ENCODE peak calls at places on chromosomes 11 and 22, in four cellular contexts. U is GM23338, Z is cardiac muscle cell, Y is breast epithelium. N is an unnamed sample.
A peak's percentile ranks its signal among the peaks of the same experiment; 100 is the strongest.

GRCh38 chr11:114397349-114397982 is 2.8 kb downstream of the C11orf71 start:
- DNase-seq in U (no peak), Z (no peak), Y (no peak), N (no peak)

GRCh38 chr11:91768783-91769182 is 455.8 kb upstream of the FAT3 start:
- DNase-seq in U (no peak), Z (no peak), Y (no peak), N (no peak)

GRCh38 chr11:103396237-103396636 is 287.0 kb downstream of the DYNC2H1 start:
- DNase-seq in U (no peak), Z (no peak), Y (no peak), N (no peak)

GRCh38 chr11:2434506-2435255 is 9.6 kb downstream of the TRPM5 start:
- DNase-seq in U (no peak), Z (no peak), Y (no peak), N (no peak)

GRCh38 chr22:35397095-35397904 is 2.6 kb upstream of the MCM5 start:
- DNase-seq in U (no peak), Z (no peak), Y (no peak), N (no peak)

GRCh38 chr11:59560702-59561469 is 49.5 kb downstream of the OR4D9 start:
- DNase-seq in U (peak; percentile 93), Z (peak; percentile 89), Y (peak; percentile 77), N (peak; percentile 91)

GRCh38 chr11:69204246-69205124 is 48.8 kb downstream of the SMIM38 start:
- DNase-seq in U (no peak), Z (no peak), Y (no peak), N (no peak)

GRCh38 chr11:130798280-130798679 is 118.0 kb downstream of the SNX19 start:
- DNase-seq in U (no peak), Z (no peak), Y (no peak), N (no peak)

GRCh38 chr11:123238297-123238696 is 43.2 kb upstream of the CLMP start:
- DNase-seq in U (no peak), Z (peak; percentile 23), Y (no peak), N (no peak)

GRCh38 chr11:111557425-111558111 is 17.0 kb downstream of the LAYN start:
- DNase-seq in U (no peak), Z (no peak), Y (no peak), N (no peak)

GRCh38 chr11:123429851-123430735 is at the start of gene GRAMD1B:
- DNase-seq in U (peak; percentile 93), Z (peak; percentile 94), Y (no peak), N (no peak)

GRCh38 chr11:1641096-1641495 is 11.5 kb downstream of the KRTAP5-5 start:
- DNase-seq in U (no peak), Z (no peak), Y (no peak), N (peak; percentile 52)

GRCh38 chr22:47221840-47222615 is 459.6 kb downstream of the TBC1D22A start:
- DNase-seq in U (no peak), Z (no peak), Y (no peak), N (no peak)

GRCh38 chr11:67374571-67375276 is 1.3 kb upstream of the CLCF1 start:
- DNase-seq in U (no peak), Z (no peak), Y (no peak), N (no peak)

GRCh38 chr22:20236052-20236717 is 31.9 kb downstream of the RTN4R start:
- DNase-seq in U (no peak), Z (no peak), Y (no peak), N (no peak)

GRCh38 chr11:3231851-3232744 is at the start of gene MRGPRE:
- DNase-seq in U (peak; percentile 34), Z (no peak), Y (no peak), N (peak; percentile 62)

GRCh38 chr11:57240757-57241156 is 3.7 kb upstream of the APLNR start:
- DNase-seq in U (peak; percentile 49), Z (peak; percentile 13), Y (no peak), N (no peak)

GRCh38 chr11:28114731-28115130 is 6.5 kb downstream of the METTL15 start:
- DNase-seq in U (no peak), Z (no peak), Y (no peak), N (no peak)

GRCh38 chr11:1382831-1383607 is 6.7 kb upstream of the BRSK2 start:
- DNase-seq in U (peak; percentile 81), Z (peak; percentile 71), Y (peak; percentile 66), N (peak; percentile 68)

GRCh38 chr11:130638624-130639023 is 190.2 kb downstream of the ADAMTS15 start:
- DNase-seq in U (no peak), Z (no peak), Y (no peak), N (no peak)

GRCh38 chr11:85182437-85183109 is 444.6 kb downstream of the DLG2 start:
- DNase-seq in U (peak; percentile 87), Z (peak; percentile 60), Y (no peak), N (no peak)

GRCh38 chr11:134691474-134691873 is 279.4 kb upstream of the B3GAT1 start:
- DNase-seq in U (no peak), Z (no peak), Y (no peak), N (no peak)

GRCh38 chr11:130037058-130037457 is 32.6 kb upstream of the APLP2 start:
- DNase-seq in U (no peak), Z (no peak), Y (no peak), N (no peak)

GRCh38 chr11:106275151-106275550 is 197.7 kb downstream of the AASDHPPT start:
- DNase-seq in U (no peak), Z (no peak), Y (no peak), N (no peak)

GRCh38 chr11:120343429-120343828 is 7.2 kb downstream of the ARHGEF12 start:
- DNase-seq in U (peak; percentile 12), Z (no peak), Y (no peak), N (no peak)

GRCh38 chr11:59759900-59760299 is 4.7 kb downstream of the STX3 start:
- DNase-seq in U (no peak), Z (no peak), Y (no peak), N (no peak)

GRCh38 chr11:86244063-86244521 is 461 bp upstream of the EED start:
- DNase-seq in U (peak; percentile 95), Z (peak; percentile 92), Y (peak; percentile 83), N (peak; percentile 54)

GRCh38 chr11:1652778-1653540 is 23.4 kb downstream of the KRTAP5-5 start:
- DNase-seq in U (peak; percentile 84), Z (peak; percentile 79), Y (peak; percentile 48), N (no peak)

GRCh38 chr11:12381875-12382274 is 4.5 kb downstream of the PARVA start:
- DNase-seq in U (no peak), Z (no peak), Y (no peak), N (no peak)

GRCh38 chr11:704799-705645 is 1.0 kb upstream of the EPS8L2 start:
- DNase-seq in U (no peak), Z (no peak), Y (peak; percentile 65), N (no peak)

GRCh38 chr11:44872556-44872955 is 78.1 kb downstream of the TP53I11 start:
- DNase-seq in U (no peak), Z (no peak), Y (no peak), N (no peak)

GRCh38 chr11:111795333-111795985 is 29.3 kb upstream of the PPP2R1B start:
- DNase-seq in U (no peak), Z (no peak), Y (no peak), N (no peak)

GRCh38 chr22:28920757-28921584 is 37.6 kb downstream of the ZNRF3 start:
- DNase-seq in U (peak; percentile 30), Z (no peak), Y (no peak), N (no peak)

GRCh38 chr11:60915250-60915914 is 1.4 kb downstream of the TMEM109 start:
- DNase-seq in U (peak; percentile 85), Z (peak; percentile 64), Y (peak; percentile 64), N (peak; percentile 48)

DNA sequence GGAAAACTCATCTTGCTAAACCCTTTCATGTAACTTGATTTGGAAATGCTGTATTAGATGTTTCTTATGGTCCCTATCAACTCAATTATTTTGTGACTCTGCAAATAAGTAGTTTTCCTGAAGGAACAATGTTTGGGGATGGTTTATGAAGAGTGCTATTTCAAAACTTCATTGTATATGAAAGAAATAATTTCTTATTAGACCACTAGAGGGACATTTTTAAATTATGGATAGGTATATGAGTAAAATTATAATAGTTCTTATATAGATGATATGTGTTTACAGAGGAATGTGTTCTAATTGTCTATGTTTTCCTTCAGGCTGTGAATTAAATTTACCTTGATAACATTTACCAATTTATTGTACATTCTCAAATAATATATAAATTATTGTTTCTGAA is 509.4 kb upstream of the RAG2 start:
- DNase-seq in U (no peak), Z (no peak), Y (no peak), N (no peak)
- TF ChIP-seq CTCF in U (no peak), Z (peak; percentile 23), Y (no peak), N (no peak)

GRCh38 chr11:40683010-40683409 is 776.4 kb downstream of the LRRC4C start:
- DNase-seq in U (peak; percentile 27), Z (no peak), Y (no peak), N (no peak)

GRCh38 chr11:40679276-40679675 is 780.2 kb downstream of the LRRC4C start:
- DNase-seq in U (peak; percentile 79), Z (no peak), Y (no peak), N (no peak)
- H3K27ac ChIP-seq in U (peak overlapping the region; percentile 97), Z (no peak overlapping the region), Y (no peak overlapping the region), N (no peak overlapping the region)

GRCh38 chr11:110095554-110095953 is 2.4 kb downstream of the ZC3H12C start:
- DNase-seq in U (no peak), Z (no peak), Y (peak; percentile 34), N (no peak)

GRCh38 chr11:110098645-110099044 is 5.5 kb downstream of the ZC3H12C start:
- DNase-seq in U (no peak), Z (no peak), Y (no peak), N (no peak)

GRCh38 chr11:110094298-110095073 is 1.3 kb downstream of the ZC3H12C start:
- DNase-seq in U (no peak), Z (no peak), Y (no peak), N (no peak)

GRCh38 chr11:110097459-110098012 is 4.3 kb downstream of the ZC3H12C start:
- DNase-seq in U (no peak), Z (no peak), Y (no peak), N (no peak)

GRCh38 chr11:110096369-110096976 is 3.3 kb downstream of the ZC3H12C start:
- DNase-seq in U (no peak), Z (no peak), Y (no peak), N (no peak)
- H3K4me3 ChIP-seq in U (no peak overlapping the region), Z (no peak overlapping the region), Y (no peak overlapping the region), N (no peak overlapping the region)

GRCh38 chr11:64009234-64009633 is 23.0 kb downstream of the OTUB1 start:
- DNase-seq in U (no peak), Z (no peak), Y (no peak), N (no peak)

GRCh38 chr11:64008283-64008931 is 22.2 kb downstream of the OTUB1 start:
- DNase-seq in U (no peak), Z (no peak), Y (no peak), N (no peak)

GRCh38 chr11:64007160-64007628 is 21.0 kb downstream of the OTUB1 start:
- DNase-seq in U (peak; percentile 72), Z (peak; percentile 49), Y (no peak), N (no peak)

GRCh38 chr11:64006468-64006867 is 20.2 kb downstream of the OTUB1 start:
- DNase-seq in U (no peak), Z (no peak), Y (no peak), N (no peak)

DNA sequence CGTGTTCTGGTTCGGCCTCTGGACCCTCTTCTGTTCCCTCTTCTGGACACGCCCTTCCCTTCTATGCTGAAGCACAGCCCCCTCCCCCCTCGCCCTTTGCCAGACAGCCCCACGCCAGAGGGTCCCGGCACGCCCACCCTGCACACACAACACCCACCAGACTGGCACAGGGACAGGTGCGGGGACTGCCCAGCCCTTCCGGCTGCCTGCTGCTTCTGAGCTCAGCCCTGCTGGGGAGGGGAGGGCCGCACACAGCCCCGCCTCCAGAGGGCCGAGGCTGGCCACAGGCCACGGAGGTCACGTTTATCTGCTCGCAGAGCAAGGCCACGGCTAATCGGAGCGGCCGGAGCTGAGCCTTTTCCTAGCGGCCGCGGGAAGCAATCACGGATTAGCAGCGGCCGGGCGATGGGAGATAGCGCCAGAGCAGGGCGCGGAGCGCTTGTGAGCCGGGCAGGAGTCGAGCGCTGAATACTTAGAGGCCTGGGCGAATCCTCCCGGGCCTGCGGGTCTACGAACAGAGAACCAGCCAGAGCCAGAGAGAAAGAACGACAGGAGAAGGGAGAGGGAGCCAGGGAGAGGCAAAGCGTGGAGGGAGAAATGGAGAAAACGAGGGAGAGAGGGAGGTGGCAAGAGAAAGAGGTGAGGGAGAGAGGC is 21.5 kb downstream of the OTUB1 start:
- DNase-seq in U (peak; percentile 95), Z (peak; percentile 90), Y (no peak), N (no peak)
- TF ChIP-seq CTCF in U (no peak), Z (peak; percentile 34), Y (no peak), N (peak; percentile 20)